ENCODE peak calls at places on chromosome 12, in six cellular contexts. I is stimulated activated CD4-positive, alpha-beta T cell treated with anti-CD3 and anti-CD28 coated beads, TNF-alpha, amount 100 ng/mL, for 4 hours; J is mesendoderm; V is memory B cell; U is DMS 273 treated with DMSO at 0.1 percent for 48 hours; N is stimulated activated CD8-positive, alpha-beta memory T cell treated with anti-CD3 and anti-CD28 coated beads, Interleukin-7, amount 100 ng/mL, for 1 hour. W is an unnamed sample.

GRCh38 chr12:44847888-44848770 is 28.0 kb downstream of the NELL2 start:
- DNase-seq in V (peak), J (no peak), I (peak), U (no peak), N (peak), W (no peak)

GRCh38 chr12:3087758-3088157 is 10.6 kb downstream of the TSPAN9 start:
- DNase-seq in J (no peak), U (no peak), V (no peak), I (no peak), N (no peak), W (no peak)

GRCh38 chr12:83042441-83043215 is 355.9 kb downstream of the TMTC2 start:
- DNase-seq in I (no peak), V (no peak), J (peak), N (no peak), U (no peak), W (no peak)

GRCh38 chr12:109740694-109741245 is 27.1 kb downstream of the FAM222A start:
- DNase-seq in I (no peak), J (peak), U (no peak), V (no peak), N (no peak), W (no peak)

GRCh38 chr12:110846615-110847566 is at the start of gene CCDC63:
- DNase-seq in I (no peak), N (no peak), V (peak), J (peak), U (no peak), W (peak)

GRCh38 chr12:5515458-5515857 is 83.5 kb downstream of the NTF3 start:
- DNase-seq in V (no peak), I (no peak), J (no peak), N (no peak), U (no peak), W (no peak)

GRCh38 chr12:52380271-52380694 is 5.2 kb downstream of the KRT84 start:
- DNase-seq in N (no peak), U (no peak), I (no peak), V (no peak), J (peak), W (no peak)

GRCh38 chr12:102475355-102475754 is 5.0 kb downstream of the IGF1 start:
- DNase-seq in J (no peak), V (no peak), N (no peak), I (no peak), U (no peak), W (no peak)

GRCh38 chr12:6383572-6384498 is at the start of gene LTBR:
- DNase-seq in V (no peak), N (no peak), J (peak), U (no peak), I (no peak), W (no peak)

GRCh38 chr12:96606134-96606533 is 116.8 kb downstream of the CFAP54 start:
- DNase-seq in I (no peak), J (no peak), V (no peak), N (no peak), U (no peak), W (no peak)

GRCh38 chr12:4221157-4221556 is 52.4 kb upstream of the CCND2 start:
- DNase-seq in V (no peak), N (no peak), J (no peak), U (no peak), I (no peak), W (no peak)

GRCh38 chr12:105334568-105334967 is 4.1 kb downstream of the C12orf75 start:
- DNase-seq in J (peak), N (no peak), U (no peak), V (no peak), I (no peak), W (no peak)

GRCh38 chr12:52865090-52865944 is 16.5 kb upstream of the KRT78 start:
- DNase-seq in N (no peak), J (peak), I (no peak), V (no peak), U (peak), W (no peak)

GRCh38 chr12:30631710-30632109 is 64.0 kb downstream of the IPO8 start:
- DNase-seq in I (no peak), U (peak), V (no peak), J (no peak), N (no peak), W (no peak)

GRCh38 chr12:27104546-27104945 is 22.2 kb upstream of the C12orf71 start:
- DNase-seq in J (no peak), U (no peak), I (no peak), N (no peak), V (no peak), W (no peak)

GRCh38 chr12:120468846-120469449 is 600 bp downstream of the SRSF9 start:
- DNase-seq in U (no peak), V (no peak), N (peak), I (peak), J (no peak), W (no peak)

GRCh38 chr12:69896653-69897381 is 71.8 kb downstream of the MYRFL start:
- DNase-seq in N (no peak), V (no peak), J (peak), U (no peak), I (no peak), W (no peak)

GRCh38 chr12:15477761-15478160 is 155.5 kb downstream of the PTPRO start:
- DNase-seq in V (no peak), J (no peak), U (no peak), N (no peak), I (no peak), W (no peak)

GRCh38 chr12:16606201-16606849 is 363 bp upstream of the LMO3 start:
- DNase-seq in U (no peak), V (no peak), N (no peak), I (no peak), J (peak), W (no peak)

W was measured in GM12892.